ENCODE peak calls at places on chromosomes 12 and 14, in seven cellular contexts. One of them, this sample, is unnamed.

GRCh38 chr12:22625671-22626251 is 790 bp downstream of the ETNK1 start:
- DNase-seq in H7: peak
- DNase-seq in hypothalamus: peak
- DNase-seq in ovary: peak
- DNase-seq in astrocyte of the spinal cord: peak
- DNase-seq in AG04450: no peak
- DNase-seq in KBM-7: peak
- DNase-seq in this sample: no peak

GRCh38 chr14:37763266-37763665 is 167.8 kb downstream of the TTC6 start:
- DNase-seq in ovary: no peak
- DNase-seq in astrocyte of the spinal cord: no peak
- DNase-seq in H7: no peak
- DNase-seq in AG04450: no peak
- DNase-seq in hypothalamus: no peak
- DNase-seq in KBM-7: no peak
- DNase-seq in this sample: no peak

GRCh38 chr12:98211914-98212695 is 303.3 kb upstream of the TMPO start:
- DNase-seq in astrocyte of the spinal cord: peak
- DNase-seq in ovary: no peak
- DNase-seq in KBM-7: no peak
- DNase-seq in AG04450: no peak
- DNase-seq in hypothalamus: no peak
- DNase-seq in H7: no peak
- DNase-seq in this sample: no peak

GRCh38 chr12:57810450-57810849 is 8.1 kb downstream of the AVIL start:
- DNase-seq in AG04450: no peak
- DNase-seq in KBM-7: peak
- DNase-seq in H7: no peak
- DNase-seq in ovary: no peak
- DNase-seq in hypothalamus: no peak
- DNase-seq in astrocyte of the spinal cord: peak
- DNase-seq in this sample: no peak

GRCh38 chr12:93938317-93938716 is 210.1 kb upstream of the PLXNC1 start:
- DNase-seq in ovary: no peak
- DNase-seq in KBM-7: no peak
- DNase-seq in H7: no peak
- DNase-seq in astrocyte of the spinal cord: no peak
- DNase-seq in AG04450: no peak
- DNase-seq in hypothalamus: no peak
- DNase-seq in this sample: no peak

GRCh38 chr12:3323002-3323685 is 167.9 kb upstream of the PRMT8 start:
- DNase-seq in KBM-7: no peak
- DNase-seq in hypothalamus: no peak
- DNase-seq in H7: no peak
- DNase-seq in ovary: no peak
- DNase-seq in AG04450: no peak
- DNase-seq in astrocyte of the spinal cord: no peak
- DNase-seq in this sample: no peak

GRCh38 chr12:83818888-83819287 is 1093.7 kb downstream of the SLC6A15 start:
- DNase-seq in astrocyte of the spinal cord: peak
- DNase-seq in ovary: no peak
- DNase-seq in AG04450: no peak
- DNase-seq in H7: no peak
- DNase-seq in hypothalamus: no peak
- DNase-seq in KBM-7: no peak
- DNase-seq in this sample: peak

GRCh38 chr12:69972136-69972535 is 147.1 kb downstream of the MYRFL start:
- DNase-seq in KBM-7: no peak
- DNase-seq in AG04450: no peak
- DNase-seq in astrocyte of the spinal cord: no peak
- DNase-seq in H7: no peak
- DNase-seq in ovary: no peak
- DNase-seq in hypothalamus: no peak
- DNase-seq in this sample: no peak

GRCh38 chr12:78004451-78005093 is 173.9 kb downstream of the NAV3 start:
- DNase-seq in AG04450: no peak
- DNase-seq in astrocyte of the spinal cord: no peak
- DNase-seq in H7: no peak
- DNase-seq in KBM-7: no peak
- DNase-seq in ovary: no peak
- DNase-seq in hypothalamus: no peak
- DNase-seq in this sample: no peak

GRCh38 chr12:24955853-24956252 is 7.0 kb upstream of the BCAT1 start:
- DNase-seq in AG04450: no peak
- DNase-seq in KBM-7: no peak
- DNase-seq in ovary: no peak
- DNase-seq in hypothalamus: no peak
- DNase-seq in H7: no peak
- DNase-seq in astrocyte of the spinal cord: no peak
- DNase-seq in this sample: no peak

GRCh38 chr12:99390707-99391106 is 256.8 kb upstream of the GARIN6 start:
- DNase-seq in H7: peak
- DNase-seq in hypothalamus: no peak
- DNase-seq in AG04450: no peak
- DNase-seq in astrocyte of the spinal cord: no peak
- DNase-seq in ovary: no peak
- DNase-seq in KBM-7: no peak
- DNase-seq in this sample: no peak

GRCh38 chr14:90419200-90419599 is 22.4 kb downstream of the CALM1 start:
- DNase-seq in KBM-7: no peak
- DNase-seq in H7: no peak
- DNase-seq in astrocyte of the spinal cord: peak
- DNase-seq in AG04450: peak
- DNase-seq in ovary: peak
- DNase-seq in hypothalamus: no peak
- DNase-seq in this sample: peak

GRCh38 chr14:96038920-96039632 is at the start of gene C14orf132:
- DNase-seq in astrocyte of the spinal cord: peak
- DNase-seq in AG04450: no peak
- DNase-seq in ovary: peak
- DNase-seq in KBM-7: peak
- DNase-seq in H7: peak
- DNase-seq in hypothalamus: peak
- DNase-seq in this sample: no peak

GRCh38 chr12:26204612-26205289 is 9.4 kb downstream of the SSPN start:
- DNase-seq in hypothalamus: no peak
- DNase-seq in H7: no peak
- DNase-seq in AG04450: no peak
- DNase-seq in astrocyte of the spinal cord: no peak
- DNase-seq in ovary: peak
- DNase-seq in KBM-7: no peak
- DNase-seq in this sample: no peak

GRCh38 chr14:80049055-80049454 is 162.2 kb downstream of the DIO2 start:
- DNase-seq in AG04450: no peak
- DNase-seq in hypothalamus: no peak
- DNase-seq in H7: no peak
- DNase-seq in ovary: no peak
- DNase-seq in astrocyte of the spinal cord: peak
- DNase-seq in KBM-7: no peak
- DNase-seq in this sample: no peak

GRCh38 chr14:37591311-37591940 is 3.6 kb downstream of the FOXA1 start:
- DNase-seq in ovary: no peak
- DNase-seq in astrocyte of the spinal cord: no peak
- DNase-seq in KBM-7: no peak
- DNase-seq in hypothalamus: no peak
- DNase-seq in AG04450: no peak
- DNase-seq in H7: peak
- DNase-seq in this sample: no peak

GRCh38 chr12:51620448-51620847 is 29.4 kb downstream of the SCN8A start:
- DNase-seq in hypothalamus: no peak
- DNase-seq in H7: no peak
- DNase-seq in astrocyte of the spinal cord: no peak
- DNase-seq in AG04450: no peak
- DNase-seq in KBM-7: no peak
- DNase-seq in ovary: no peak
- DNase-seq in this sample: peak

This sample was measured in BJ.